ENCODE peak calls at places on chromosome 22, in four cellular contexts. O is upper lobe of right lung, A is pancreas, Y is body of pancreas. U is an unnamed sample. For H3K4me1, the result is how much of the 10 kb centered on the place peaks cover.

GRCh38 chr22:36194971-36195370 is 6.6 kb downstream of the APOL4 start:
- DNase-seq in A (peak), Y (peak), O (no peak), U (peak)

GRCh38 chr22:29199702-29200400 is 5.8 kb upstream of the EMID1 start:
- DNase-seq in O (no peak), A (no peak), Y (no peak), U (no peak)

GRCh38 chr22:28497188-28497587 is 182.5 kb downstream of the TTC28 start:
- DNase-seq in Y (no peak), A (no peak), O (no peak), U (no peak)

GRCh38 chr22:17872491-17872890 is 98.2 kb upstream of the BID start:
- DNase-seq in Y (no peak), A (no peak), O (no peak), U (no peak)

GRCh38 chr22:30892731-30893221 is 75.8 kb downstream of the MORC2 start:
- DNase-seq in O (no peak), Y (no peak), A (no peak), U (no peak)

GRCh38 chr22:35742342-35743100 is 24.8 kb downstream of the APOL5 start:
- DNase-seq in O (no peak), Y (no peak), A (no peak), U (no peak)

GRCh38 chr22:47724751-47725150 is 962.3 kb downstream of the TBC1D22A start:
- DNase-seq in O (no peak), Y (no peak), A (no peak), U (no peak)

GRCh38 chr22:48753381-48753730 is 1074.3 kb downstream of the BRD1 start:
- DNase-seq in A (peak), Y (no peak), O (no peak), U (peak)

GRCh38 chr22:36360871-36361383 is 26.8 kb downstream of the MYH9 start:
- DNase-seq in A (no peak), Y (no peak), O (no peak), U (no peak)

GRCh38 chr22:40345271-40345670 is 1.0 kb upstream of the ADSL start:
- DNase-seq in A (no peak), Y (no peak), O (no peak), U (no peak)

GRCh38 chr22:38165929-38166593 is 15.6 kb downstream of the PLA2G6 start:
- DNase-seq in A (no peak), Y (no peak), O (no peak), U (no peak)

GRCh38 chr22:48936391-48936790 is 891.3 kb downstream of the BRD1 start:
- DNase-seq in O (peak), A (no peak), Y (no peak), U (peak)

GRCh38 chr22:38172016-38172431 is 9.6 kb downstream of the PLA2G6 start:
- DNase-seq in O (no peak), A (no peak), Y (no peak), U (no peak)

DNA sequence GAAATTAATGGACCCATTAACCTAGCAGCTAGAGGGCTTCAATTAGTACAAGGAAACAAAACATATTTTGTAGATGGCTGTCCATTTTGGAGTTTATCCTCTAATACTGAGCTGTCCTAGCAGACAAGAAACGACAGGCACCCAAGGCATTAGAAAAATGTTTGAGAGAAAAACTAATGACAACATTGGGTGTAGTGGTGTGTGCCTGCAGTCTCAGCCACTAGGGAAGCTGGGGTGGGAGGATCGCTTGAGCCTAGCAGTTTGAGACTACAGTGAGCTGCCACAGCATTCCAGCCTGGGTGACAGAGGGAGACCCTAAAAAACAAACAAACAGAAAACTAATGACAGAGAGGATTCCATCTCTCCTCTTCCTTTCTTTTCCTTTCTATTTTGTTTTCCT is 1.5 kb downstream of the A4GALT start:
- DNase-seq in Y (no peak), A (no peak), O (no peak), U (no peak)
- TF ChIP-seq CTCF in Y (no peak), A (no peak), O (peak), U (peak)

GRCh38 chr22:19853879-19854777 is 546 bp downstream of the GNB1L start:
- DNase-seq in O (peak), Y (peak), A (peak), U (peak)
- H3K4me1 ChIP-seq in O (under half), Y (half or more), A (under half), U (under half)

DNA sequence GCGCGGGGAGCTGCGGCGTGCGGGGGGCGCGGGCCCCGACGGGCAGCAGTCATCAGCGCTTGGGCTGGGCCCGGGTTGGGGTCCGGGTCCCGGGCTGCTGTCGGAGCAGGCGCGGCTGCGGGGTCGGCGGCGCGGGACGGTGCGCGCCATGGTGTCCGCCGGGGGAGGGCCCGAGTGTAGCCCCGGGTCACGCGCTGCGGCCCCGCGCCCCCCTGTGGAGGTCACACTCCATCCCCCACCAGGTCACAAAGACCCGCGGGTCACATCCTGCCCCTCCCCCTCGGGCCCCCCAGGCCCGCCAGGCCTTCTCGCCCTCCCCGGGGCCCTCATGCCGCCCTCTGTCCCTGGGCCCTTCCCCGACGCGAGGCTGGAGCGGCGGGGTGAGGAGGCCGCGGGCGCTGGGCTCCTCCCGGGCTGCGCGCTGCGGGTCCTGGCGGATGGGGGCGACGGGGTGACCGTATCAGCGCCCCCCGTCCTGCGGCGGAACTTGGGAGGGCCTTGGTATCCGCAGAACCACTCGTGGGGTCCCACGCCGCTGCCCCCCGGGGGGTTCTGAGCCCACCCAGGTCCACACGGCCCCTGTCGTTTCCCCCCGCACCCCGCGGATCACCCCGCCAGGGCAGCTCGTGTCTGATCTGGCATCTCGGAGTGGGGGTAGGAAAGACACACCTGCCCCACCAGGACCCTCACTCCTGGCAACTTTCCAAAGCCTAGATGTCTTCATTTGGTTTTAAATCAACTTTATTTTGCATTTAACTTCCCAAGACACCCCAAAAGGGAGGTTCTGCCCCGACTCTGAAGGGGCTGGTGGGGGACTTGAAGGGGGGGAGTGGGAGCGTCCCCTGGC is 463 bp upstream of the TTLL8 start:
- DNase-seq in Y (no peak), O (no peak), A (no peak), U (no peak)
- TF ChIP-seq CTCF in Y (no peak), O (no peak), A (no peak), U (no peak)

GRCh38 chr22:46450931-46451660 is 86.3 kb downstream of the CELSR1 start:
- DNase-seq in A (no peak), Y (no peak), O (no peak), U (no peak)
- H3K4me1 ChIP-seq in A (under half), Y (under half), O (under half), U (under half)

DNA sequence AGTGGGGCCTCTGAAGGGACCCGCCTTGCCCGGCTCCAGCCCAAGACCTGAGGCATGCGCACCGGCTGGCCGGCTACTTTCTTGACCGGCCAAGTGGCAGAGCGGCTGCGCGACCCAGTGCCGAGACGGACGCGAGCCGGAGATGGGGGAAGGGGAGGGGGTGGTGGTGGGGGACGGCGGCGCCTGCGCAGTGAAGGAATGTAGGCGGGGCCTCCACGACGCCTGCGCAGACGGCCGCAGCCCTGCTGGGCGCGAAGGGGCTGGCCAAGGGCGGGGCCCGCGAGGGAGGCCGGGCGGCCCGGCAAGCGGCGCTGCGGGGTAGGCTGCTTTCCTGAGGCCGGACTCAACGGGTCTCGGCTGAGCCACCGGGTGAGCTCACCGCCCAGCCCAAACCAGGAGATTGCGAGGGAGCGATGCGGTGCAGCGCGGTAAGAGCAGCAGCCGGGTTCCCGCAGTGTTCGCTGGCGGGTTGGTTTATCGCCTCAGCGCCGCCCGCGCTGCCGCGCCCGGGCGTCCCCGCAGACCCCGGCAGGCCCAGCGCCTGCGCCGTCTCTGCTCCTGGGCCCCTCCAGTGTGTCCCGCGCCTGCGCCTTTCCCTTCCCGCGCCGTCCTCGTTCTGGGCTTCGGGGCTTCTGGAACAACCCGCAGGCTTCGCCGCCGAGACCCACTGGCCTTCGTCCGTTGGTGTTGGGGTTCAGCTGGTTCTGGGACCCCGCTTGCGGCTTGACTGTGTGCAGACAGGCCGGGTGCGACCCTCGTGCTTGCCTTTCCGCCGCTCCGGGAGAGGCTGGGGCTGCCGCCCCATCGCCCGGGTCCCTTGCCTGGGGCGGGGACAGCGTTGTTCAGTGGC is at the start of gene SPECC1L:
- DNase-seq in A (peak), O (peak), Y (peak), U (peak)
- TF ChIP-seq CTCF in A (no peak), O (no peak), Y (no peak), U (peak)

GRCh38 chr22:41480397-41480735 is 11.4 kb downstream of the ACO2 start:
- DNase-seq in A (no peak), O (no peak), Y (no peak), U (no peak)
- H3K4me1 ChIP-seq in A (under half), O (under half), Y (under half), U (under half)

DNA sequence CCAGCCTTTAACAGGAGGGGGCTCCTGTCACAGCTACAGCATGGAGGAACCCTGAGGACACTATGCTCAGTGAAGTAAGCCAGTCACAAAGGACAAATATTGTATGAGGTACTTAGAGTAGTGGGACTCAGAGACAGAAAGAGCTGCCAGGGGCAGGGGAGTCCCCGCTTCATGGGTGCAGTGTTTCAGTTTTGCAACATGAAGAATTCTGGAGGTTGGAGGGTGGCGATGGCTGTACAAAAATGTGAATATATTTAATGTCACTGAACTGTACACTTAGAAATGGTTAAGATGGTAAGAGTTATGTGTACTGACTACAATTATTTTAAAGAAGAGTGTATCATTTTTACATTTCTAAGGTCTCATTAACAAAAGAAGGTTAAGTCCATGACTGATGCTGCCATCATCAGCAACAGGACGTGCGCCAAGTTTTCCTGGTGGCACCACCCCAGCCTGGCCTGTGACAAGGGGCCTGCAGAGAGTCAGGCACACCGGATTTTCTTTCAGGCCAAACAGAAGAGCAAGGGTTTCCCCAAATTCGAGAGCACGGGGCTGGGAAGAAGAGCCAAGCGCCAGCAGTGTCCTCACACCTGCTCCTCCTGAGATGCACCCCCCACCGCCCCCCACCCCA is 22.1 kb downstream of the YPEL1 start:
- DNase-seq in O (no peak), A (no peak), Y (no peak), U (no peak)
- TF ChIP-seq CTCF in O (no peak), A (no peak), Y (no peak), U (peak)

U was measured in right atrium auricular region.